ENCODE peak calls at places on chromosomes 1 and 21, in seven cellular contexts. P, M, J, S, B, W and C are unnamed samples.

GRCh38 chr1:174791863-174792262 is 207.9 kb upstream of the CACYBP start:
- DNase-seq in M (no peak), P (no peak), W (no peak), B (no peak), J (no peak), S (no peak), C (no peak)

GRCh38 chr1:244919320-244920282 is 55.3 kb upstream of the HNRNPU start:
- DNase-seq in J (no peak), B (no peak), M (no peak), W (no peak), S (peak; percentile 3), P (no peak), C (no peak)

GRCh38 chr1:218837051-218837450 is 336.6 kb upstream of the LYPLAL1 start:
- DNase-seq in S (peak; percentile 18), P (no peak), B (no peak), W (no peak), M (no peak), J (no peak), C (no peak)

GRCh38 chr1:165679282-165680036 is 18.9 kb downstream of the ALDH9A1 start:
- DNase-seq in S (no peak), W (no peak), B (no peak), P (no peak), M (no peak), J (no peak), C (no peak)

GRCh38 chr1:20126806-20127440 is 7.6 kb upstream of the PLA2G2D start:
- DNase-seq in P (no peak), S (no peak), B (no peak), J (no peak), W (no peak), M (no peak), C (no peak)

GRCh38 chr1:33455537-33456301 is 16.7 kb upstream of the ZSCAN20 start:
- DNase-seq in P (peak; percentile 66), S (peak; percentile 81), J (no peak), W (peak; percentile 50), B (peak; percentile 51), M (peak; percentile 66), C (peak; percentile 59)

GRCh38 chr1:203680765-203681164 is 54.1 kb downstream of the ATP2B4 start:
- DNase-seq in J (no peak), M (no peak), B (no peak), W (no peak), S (no peak), P (no peak), C (no peak)

GRCh38 chr1:230273141-230273710 is 152.9 kb downstream of the PGBD5 start:
- DNase-seq in W (no peak), S (no peak), M (no peak), B (no peak), P (no peak), J (no peak), C (no peak)

GRCh38 chr1:19772053-19772452 is 27.7 kb downstream of the TMCO4 start:
- DNase-seq in P (peak; percentile 9), M (no peak), J (no peak), W (no peak), S (no peak), B (no peak), C (no peak)

GRCh38 chr21:36825683-36826082 is 126.8 kb downstream of the SIM2 start:
- DNase-seq in J (no peak), M (no peak), S (no peak), P (no peak), B (no peak), W (no peak), C (no peak)

GRCh38 chr1:40451238-40451585 is 936 bp downstream of the ZFP69B start:
- DNase-seq in B (no peak), S (no peak), M (no peak), J (no peak), P (no peak), W (no peak), C (no peak)

GRCh38 chr1:171251042-171251740 is 2.9 kb downstream of the FMO1 start:
- DNase-seq in M (peak; percentile 51), P (peak; percentile 19), S (peak; percentile 59), B (no peak), J (no peak), W (no peak), C (peak; percentile 44)

GRCh38 chr1:109927908-109928307 is 17.3 kb downstream of the CSF1 start:
- DNase-seq in B (no peak), M (no peak), P (peak; percentile 86), J (no peak), S (peak; percentile 62), W (no peak), C (no peak)

GRCh38 chr1:245225267-245225666 is 70.5 kb downstream of the KIF26B start:
- DNase-seq in M (peak; percentile 39), J (no peak), W (no peak), S (peak; percentile 39), B (no peak), P (no peak), C (no peak)

GRCh38 chr1:23779826-23780371 is 1.7 kb downstream of the PITHD1 start:
- DNase-seq in M (no peak), J (no peak), S (peak; percentile 68), B (peak; percentile 71), W (no peak), P (no peak), C (peak; percentile 24)

GRCh38 chr1:219526074-219526473 is 86.8 kb downstream of the ZC3H11B start:
- DNase-seq in J (no peak), W (no peak), S (no peak), B (no peak), P (no peak), M (no peak), C (no peak)

GRCh38 chr21:32382108-32382601 is 10.7 kb downstream of the URB1 start:
- DNase-seq in S (peak; percentile 92), M (no peak), J (no peak), P (no peak), W (no peak), B (no peak), C (no peak)

GRCh38 chr21:42500736-42501135 is 4.7 kb upstream of the RSPH1 start:
- DNase-seq in M (no peak), S (no peak), W (no peak), B (peak; percentile 92), J (no peak), P (no peak), C (no peak)

GRCh38 chr1:38045431-38046332 is 911 bp downstream of the POU3F1 start:
- DNase-seq in M (peak; percentile 71), B (no peak), W (no peak), S (no peak), J (no peak), P (no peak), C (no peak)

GRCh38 chr1:100036718-100037664 is 67.2 kb downstream of the SLC35A3 start:
- DNase-seq in P (peak; percentile 13), J (no peak), S (peak; percentile 70), W (no peak), M (peak; percentile 16), B (peak; percentile 86), C (peak; percentile 21)

GRCh38 chr21:31675960-31676359 is 16.5 kb downstream of the SOD1 start:
- DNase-seq in S (no peak), W (no peak), P (no peak), M (no peak), B (no peak), J (no peak), C (no peak)

GRCh38 chr1:23562138-23562819 is 3.0 kb upstream of the ID3 start:
- DNase-seq in W (peak; percentile 74), M (peak; percentile 98), P (peak; percentile 96), B (peak; percentile 76), J (peak; percentile 56), S (peak; percentile 99), C (peak; percentile 96)

GRCh38 chr1:62144238-62144831 is 50.3 kb upstream of the L1TD1 start:
- DNase-seq in M (peak; percentile 64), J (no peak), W (peak; percentile 50), B (no peak), S (peak; percentile 31), P (peak; percentile 24), C (peak; percentile 72)

GRCh38 chr1:33348676-33349080 is 27.8 kb upstream of the A3GALT2 start:
- DNase-seq in S (no peak), W (peak; percentile 43), M (no peak), J (no peak), P (no peak), B (no peak), C (peak; percentile 21)

GRCh38 chr1:234919061-234919755 is 209.4 kb downstream of the TOMM20 start:
- DNase-seq in J (no peak), W (no peak), B (no peak), S (no peak), P (peak; percentile 28), M (no peak), C (no peak)

GRCh38 chr1:118555638-118556037 is 370.6 kb upstream of the SPAG17 start:
- DNase-seq in P (no peak), J (no peak), W (no peak), M (no peak), S (no peak), B (no peak), C (no peak)

DNA sequence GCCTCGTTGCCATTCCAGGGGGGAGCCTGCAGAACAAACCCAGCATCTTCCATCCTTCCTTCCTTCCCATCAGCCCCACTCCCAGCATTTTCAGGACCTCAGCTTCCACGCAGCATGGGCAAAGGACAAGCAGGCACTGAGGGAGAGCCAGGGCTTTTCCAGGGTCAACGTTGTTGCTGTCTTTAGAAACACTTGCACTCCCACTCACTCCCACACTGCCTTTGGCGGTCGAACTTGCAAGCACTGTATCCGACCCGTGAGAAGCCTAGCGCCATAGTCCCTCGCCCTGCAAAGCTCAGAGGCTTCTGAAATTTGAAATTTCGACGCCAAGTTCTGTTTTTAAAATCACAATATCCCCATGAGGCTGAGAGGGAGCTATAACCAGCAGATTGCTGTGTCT is 47.4 kb downstream of the KCNAB2 start:
- DNase-seq in M (no peak), B (no peak), W (no peak), P (no peak), S (no peak), J (no peak), C (no peak)
- H3K36me3 ChIP-seq in M (no peaks in the 10 kb centered on the region), B (no peaks in the 10 kb centered on the region), W (peaks cover 29% of the 10 kb centered on the region), P (no peaks in the 10 kb centered on the region), S (no peaks in the 10 kb centered on the region), J (peaks cover 59% of the 10 kb centered on the region), C (no peaks in the 10 kb centered on the region)

GRCh38 chr1:202252271-202252670 is 58.7 kb downstream of the LGR6 start:
- DNase-seq in J (no peak), P (no peak), S (no peak), W (no peak), M (no peak), B (no peak), C (no peak)
- H3K4me1 ChIP-seq in J (no peaks in the 10 kb centered on the region), P (no peaks in the 10 kb centered on the region), S (no peaks in the 10 kb centered on the region), W (no peaks in the 10 kb centered on the region), M (peaks cover 9% of the 10 kb centered on the region), B (no peaks in the 10 kb centered on the region), C (no peaks in the 10 kb centered on the region)

DNA sequence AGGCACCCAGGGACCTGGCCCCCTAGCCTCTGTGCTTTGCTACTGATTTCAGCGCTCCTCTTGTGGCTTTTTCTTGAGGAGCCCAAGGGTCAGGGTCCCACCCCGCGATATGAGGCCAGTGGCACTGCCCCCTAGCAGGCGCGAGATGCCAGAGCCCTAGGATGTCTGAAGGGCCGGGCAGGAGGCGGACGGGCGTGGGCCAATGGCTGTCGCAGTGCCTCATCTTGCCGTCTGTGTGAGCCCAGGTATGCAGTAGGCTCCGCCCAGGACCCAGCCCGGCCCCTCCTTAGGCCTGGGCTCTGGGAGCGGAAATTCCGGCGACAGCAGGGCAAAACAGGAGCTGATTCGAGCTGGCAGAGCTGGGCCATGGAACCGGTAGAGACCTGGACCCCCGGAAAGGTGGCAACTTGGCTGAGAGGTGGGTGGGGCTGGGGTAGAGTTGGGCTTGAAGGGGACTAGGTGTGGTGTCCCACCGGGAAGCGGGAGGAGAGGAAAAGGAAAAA is at the start of gene CNKSR1:
- DNase-seq in S (no peak), B (peak; percentile 88), M (peak; percentile 84), P (peak; percentile 93), J (no peak), W (no peak), C (no peak)
- H3K4me3 ChIP-seq in S (no peak within 1 kb of the TSS), B (peak within 1 kb of the TSS; percentile 67), M (peak within 1 kb of the TSS; percentile 49), P (peak within 1 kb of the TSS; percentile 48), J (no peak within 1 kb of the TSS), W (no peak within 1 kb of the TSS), C (no peak within 1 kb of the TSS)

GRCh38 chr1:47830856-47831255 is 166.3 kb downstream of the TRABD2B start:
- DNase-seq in W (no peak), M (no peak), P (no peak), S (no peak), B (no peak), J (no peak), C (no peak)
- H3K36me3 ChIP-seq in W (no peaks in the 10 kb centered on the region), M (no peaks in the 10 kb centered on the region), P (no peaks in the 10 kb centered on the region), S (no peaks in the 10 kb centered on the region), B (no peaks in the 10 kb centered on the region), J (no peaks in the 10 kb centered on the region), C (no peaks in the 10 kb centered on the region)